ENCODE peak calls at places on chromosomes 1 and 21, in ten cellular contexts. One of them, this sample, is unnamed.

GRCh38 chr1:55375617-55376258 is 160.6 kb upstream of the USP24 start:
- DNase-seq in AG10803: peak
- DNase-seq in right lobe of liver: no peak
- DNase-seq in MV-4-11: peak
- DNase-seq in fibroblast of pulmonary artery: peak
- DNase-seq in epithelial cell of esophagus: peak
- DNase-seq in neural progenitor cell: peak
- DNase-seq in HEK293T: peak
- DNase-seq in NCI-H1694: peak
- DNase-seq in T-helper 2 cell: no peak
- DNase-seq in this sample: peak

GRCh38 chr1:207336559-207337467 is 15.3 kb downstream of the CD55 start:
- DNase-seq in AG10803: no peak
- DNase-seq in neural progenitor cell: no peak
- DNase-seq in MV-4-11: peak
- DNase-seq in T-helper 2 cell: peak
- DNase-seq in epithelial cell of esophagus: peak
- DNase-seq in HEK293T: no peak
- DNase-seq in right lobe of liver: no peak
- DNase-seq in NCI-H1694: no peak
- DNase-seq in fibroblast of pulmonary artery: no peak
- DNase-seq in this sample: no peak

GRCh38 chr1:10211805-10212405 is 1.5 kb downstream of the KIF1B start:
- DNase-seq in epithelial cell of esophagus: peak
- DNase-seq in T-helper 2 cell: no peak
- DNase-seq in right lobe of liver: no peak
- DNase-seq in NCI-H1694: no peak
- DNase-seq in neural progenitor cell: no peak
- DNase-seq in HEK293T: no peak
- DNase-seq in fibroblast of pulmonary artery: no peak
- DNase-seq in AG10803: no peak
- DNase-seq in MV-4-11: no peak
- DNase-seq in this sample: no peak

GRCh38 chr1:244099258-244099930 is 48.3 kb downstream of the ZBTB18 start:
- DNase-seq in HEK293T: no peak
- DNase-seq in T-helper 2 cell: no peak
- DNase-seq in AG10803: no peak
- DNase-seq in fibroblast of pulmonary artery: no peak
- DNase-seq in neural progenitor cell: no peak
- DNase-seq in epithelial cell of esophagus: peak
- DNase-seq in MV-4-11: no peak
- DNase-seq in right lobe of liver: no peak
- DNase-seq in NCI-H1694: no peak
- DNase-seq in this sample: no peak

GRCh38 chr1:151199860-151200581 is 1.7 kb downstream of the PIP5K1A start:
- DNase-seq in fibroblast of pulmonary artery: peak
- DNase-seq in HEK293T: no peak
- DNase-seq in T-helper 2 cell: no peak
- DNase-seq in AG10803: peak
- DNase-seq in NCI-H1694: no peak
- DNase-seq in neural progenitor cell: no peak
- DNase-seq in right lobe of liver: no peak
- DNase-seq in MV-4-11: peak
- DNase-seq in epithelial cell of esophagus: peak
- DNase-seq in this sample: peak

GRCh38 chr1:55376894-55377293 is 161.7 kb upstream of the USP24 start:
- DNase-seq in epithelial cell of esophagus: no peak
- DNase-seq in MV-4-11: no peak
- DNase-seq in NCI-H1694: no peak
- DNase-seq in fibroblast of pulmonary artery: no peak
- DNase-seq in HEK293T: no peak
- DNase-seq in right lobe of liver: no peak
- DNase-seq in neural progenitor cell: no peak
- DNase-seq in AG10803: no peak
- DNase-seq in T-helper 2 cell: no peak
- DNase-seq in this sample: no peak

GRCh38 chr1:182484531-182485257 is 34.7 kb downstream of the RGSL1 start:
- DNase-seq in HEK293T: peak
- DNase-seq in fibroblast of pulmonary artery: no peak
- DNase-seq in AG10803: no peak
- DNase-seq in T-helper 2 cell: no peak
- DNase-seq in epithelial cell of esophagus: peak
- DNase-seq in neural progenitor cell: peak
- DNase-seq in NCI-H1694: peak
- DNase-seq in right lobe of liver: no peak
- DNase-seq in MV-4-11: peak
- DNase-seq in this sample: no peak

GRCh38 chr1:94527447-94528031 is 14.0 kb downstream of the F3 start:
- DNase-seq in epithelial cell of esophagus: peak
- DNase-seq in HEK293T: no peak
- DNase-seq in NCI-H1694: no peak
- DNase-seq in T-helper 2 cell: no peak
- DNase-seq in right lobe of liver: no peak
- DNase-seq in MV-4-11: peak
- DNase-seq in neural progenitor cell: peak
- DNase-seq in AG10803: peak
- DNase-seq in fibroblast of pulmonary artery: no peak
- DNase-seq in this sample: peak

GRCh38 chr1:175338447-175339135 is 146.0 kb upstream of the KIAA0040 start:
- DNase-seq in right lobe of liver: no peak
- DNase-seq in MV-4-11: no peak
- DNase-seq in fibroblast of pulmonary artery: no peak
- DNase-seq in T-helper 2 cell: peak
- DNase-seq in NCI-H1694: peak
- DNase-seq in AG10803: no peak
- DNase-seq in HEK293T: peak
- DNase-seq in epithelial cell of esophagus: peak
- DNase-seq in neural progenitor cell: peak
- DNase-seq in this sample: no peak

GRCh38 chr1:156394835-156395461 is 25.9 kb downstream of the RHBG start:
- DNase-seq in neural progenitor cell: no peak
- DNase-seq in T-helper 2 cell: no peak
- DNase-seq in HEK293T: no peak
- DNase-seq in MV-4-11: peak
- DNase-seq in fibroblast of pulmonary artery: no peak
- DNase-seq in NCI-H1694: no peak
- DNase-seq in right lobe of liver: no peak
- DNase-seq in epithelial cell of esophagus: peak
- DNase-seq in AG10803: no peak
- DNase-seq in this sample: no peak

GRCh38 chr1:161085165-161085564 is 4.2 kb downstream of the NECTIN4 start:
- DNase-seq in NCI-H1694: no peak
- DNase-seq in neural progenitor cell: peak
- DNase-seq in HEK293T: no peak
- DNase-seq in fibroblast of pulmonary artery: no peak
- DNase-seq in right lobe of liver: no peak
- DNase-seq in MV-4-11: no peak
- DNase-seq in epithelial cell of esophagus: peak
- DNase-seq in AG10803: no peak
- DNase-seq in T-helper 2 cell: no peak
- DNase-seq in this sample: peak

GRCh38 chr1:20830378-20830777 is 43.3 kb upstream of the HP1BP3 start:
- DNase-seq in AG10803: no peak
- DNase-seq in right lobe of liver: no peak
- DNase-seq in fibroblast of pulmonary artery: no peak
- DNase-seq in MV-4-11: no peak
- DNase-seq in T-helper 2 cell: no peak
- DNase-seq in NCI-H1694: no peak
- DNase-seq in neural progenitor cell: no peak
- DNase-seq in HEK293T: no peak
- DNase-seq in epithelial cell of esophagus: no peak
- DNase-seq in this sample: no peak

GRCh38 chr1:143717434-143717833 is 254.4 kb downstream of the FAM72C start:
- DNase-seq in AG10803: no peak
- DNase-seq in neural progenitor cell: no peak
- DNase-seq in fibroblast of pulmonary artery: no peak
- DNase-seq in T-helper 2 cell: no peak
- DNase-seq in NCI-H1694: no peak
- DNase-seq in MV-4-11: no peak
- DNase-seq in right lobe of liver: no peak
- DNase-seq in HEK293T: no peak
- DNase-seq in epithelial cell of esophagus: no peak
- DNase-seq in this sample: no peak

GRCh38 chr1:236200925-236201324 is 58.6 kb downstream of the GPR137B start:
- DNase-seq in T-helper 2 cell: no peak
- DNase-seq in AG10803: no peak
- DNase-seq in HEK293T: no peak
- DNase-seq in NCI-H1694: no peak
- DNase-seq in epithelial cell of esophagus: no peak
- DNase-seq in neural progenitor cell: no peak
- DNase-seq in fibroblast of pulmonary artery: no peak
- DNase-seq in right lobe of liver: no peak
- DNase-seq in MV-4-11: no peak
- DNase-seq in this sample: no peak

GRCh38 chr1:178530037-178530402 is 17.1 kb downstream of the TEX35 start:
- DNase-seq in AG10803: peak
- DNase-seq in epithelial cell of esophagus: peak
- DNase-seq in MV-4-11: no peak
- DNase-seq in HEK293T: no peak
- DNase-seq in T-helper 2 cell: no peak
- DNase-seq in right lobe of liver: no peak
- DNase-seq in neural progenitor cell: no peak
- DNase-seq in NCI-H1694: no peak
- DNase-seq in fibroblast of pulmonary artery: peak
- DNase-seq in this sample: peak

GRCh38 chr1:161743231-161743630 is 6.4 kb upstream of the DUSP12 start:
- DNase-seq in epithelial cell of esophagus: peak
- DNase-seq in right lobe of liver: no peak
- DNase-seq in HEK293T: no peak
- DNase-seq in fibroblast of pulmonary artery: peak
- DNase-seq in AG10803: no peak
- DNase-seq in NCI-H1694: no peak
- DNase-seq in T-helper 2 cell: no peak
- DNase-seq in neural progenitor cell: no peak
- DNase-seq in MV-4-11: no peak
- DNase-seq in this sample: no peak

GRCh38 chr1:61397915-61398314 is 315.6 kb downstream of the NFIA start:
- DNase-seq in HEK293T: no peak
- DNase-seq in right lobe of liver: no peak
- DNase-seq in MV-4-11: no peak
- DNase-seq in T-helper 2 cell: no peak
- DNase-seq in neural progenitor cell: no peak
- DNase-seq in fibroblast of pulmonary artery: no peak
- DNase-seq in epithelial cell of esophagus: no peak
- DNase-seq in NCI-H1694: no peak
- DNase-seq in AG10803: no peak
- DNase-seq in this sample: peak

GRCh38 chr1:147434926-147435325 is 106.4 kb upstream of the BCL9 start:
- DNase-seq in neural progenitor cell: no peak
- DNase-seq in HEK293T: no peak
- DNase-seq in AG10803: no peak
- DNase-seq in MV-4-11: no peak
- DNase-seq in epithelial cell of esophagus: no peak
- DNase-seq in NCI-H1694: no peak
- DNase-seq in fibroblast of pulmonary artery: no peak
- DNase-seq in right lobe of liver: no peak
- DNase-seq in T-helper 2 cell: no peak
- DNase-seq in this sample: no peak

GRCh38 chr1:109282497-109282951 is 421 bp downstream of the PSRC1 start:
- DNase-seq in HEK293T: no peak
- DNase-seq in T-helper 2 cell: no peak
- DNase-seq in fibroblast of pulmonary artery: no peak
- DNase-seq in NCI-H1694: no peak
- DNase-seq in epithelial cell of esophagus: no peak
- DNase-seq in AG10803: no peak
- DNase-seq in right lobe of liver: no peak
- DNase-seq in neural progenitor cell: no peak
- DNase-seq in MV-4-11: no peak
- DNase-seq in this sample: no peak

GRCh38 chr21:38843379-38843778 is 37.6 kb downstream of the ETS2 start:
- DNase-seq in epithelial cell of esophagus: no peak
- DNase-seq in AG10803: no peak
- DNase-seq in right lobe of liver: no peak
- DNase-seq in fibroblast of pulmonary artery: no peak
- DNase-seq in HEK293T: no peak
- DNase-seq in neural progenitor cell: no peak
- DNase-seq in T-helper 2 cell: no peak
- DNase-seq in MV-4-11: no peak
- DNase-seq in NCI-H1694: no peak
- DNase-seq in this sample: no peak

GRCh38 chr1:204523605-204524215 is 7.5 kb downstream of the MDM4 start:
- DNase-seq in NCI-H1694: no peak
- DNase-seq in neural progenitor cell: no peak
- DNase-seq in T-helper 2 cell: no peak
- DNase-seq in right lobe of liver: no peak
- DNase-seq in epithelial cell of esophagus: peak
- DNase-seq in MV-4-11: no peak
- DNase-seq in fibroblast of pulmonary artery: no peak
- DNase-seq in HEK293T: no peak
- DNase-seq in AG10803: no peak
- DNase-seq in this sample: no peak

GRCh38 chr1:55064861-55065263 is 25.5 kb downstream of the PCSK9 start:
- DNase-seq in NCI-H1694: peak
- DNase-seq in MV-4-11: no peak
- DNase-seq in epithelial cell of esophagus: peak
- DNase-seq in right lobe of liver: no peak
- DNase-seq in fibroblast of pulmonary artery: peak
- DNase-seq in T-helper 2 cell: no peak
- DNase-seq in HEK293T: no peak
- DNase-seq in neural progenitor cell: no peak
- DNase-seq in AG10803: peak
- DNase-seq in this sample: peak

GRCh38 chr1:8705104-8705503 is 112.3 kb downstream of the RERE start:
- DNase-seq in NCI-H1694: no peak
- DNase-seq in MV-4-11: no peak
- DNase-seq in AG10803: no peak
- DNase-seq in neural progenitor cell: no peak
- DNase-seq in epithelial cell of esophagus: peak
- DNase-seq in T-helper 2 cell: no peak
- DNase-seq in HEK293T: no peak
- DNase-seq in right lobe of liver: no peak
- DNase-seq in fibroblast of pulmonary artery: no peak
- DNase-seq in this sample: no peak

GRCh38 chr1:30768830-30769718 is 11.5 kb upstream of the LAPTM5 start:
- DNase-seq in T-helper 2 cell: no peak
- DNase-seq in epithelial cell of esophagus: no peak
- DNase-seq in AG10803: no peak
- DNase-seq in neural progenitor cell: no peak
- DNase-seq in HEK293T: no peak
- DNase-seq in fibroblast of pulmonary artery: peak
- DNase-seq in right lobe of liver: peak
- DNase-seq in NCI-H1694: no peak
- DNase-seq in MV-4-11: no peak
- DNase-seq in this sample: peak

GRCh38 chr1:99855914-99856450 is 5.8 kb downstream of the AGL start:
- DNase-seq in MV-4-11: no peak
- DNase-seq in neural progenitor cell: no peak
- DNase-seq in epithelial cell of esophagus: no peak
- DNase-seq in T-helper 2 cell: no peak
- DNase-seq in fibroblast of pulmonary artery: no peak
- DNase-seq in right lobe of liver: no peak
- DNase-seq in NCI-H1694: no peak
- DNase-seq in AG10803: no peak
- DNase-seq in HEK293T: no peak
- DNase-seq in this sample: no peak

GRCh38 chr1:23980725-23981063 is 567 bp upstream of the SRSF10 start:
- DNase-seq in MV-4-11: no peak
- DNase-seq in HEK293T: peak
- DNase-seq in right lobe of liver: no peak
- DNase-seq in epithelial cell of esophagus: peak
- DNase-seq in T-helper 2 cell: no peak
- DNase-seq in AG10803: peak
- DNase-seq in neural progenitor cell: peak
- DNase-seq in NCI-H1694: no peak
- DNase-seq in fibroblast of pulmonary artery: no peak
- DNase-seq in this sample: peak

GRCh38 chr1:151871284-151872030 is 17.9 kb upstream of the THEM5 start:
- DNase-seq in HEK293T: no peak
- DNase-seq in epithelial cell of esophagus: no peak
- DNase-seq in NCI-H1694: no peak
- DNase-seq in fibroblast of pulmonary artery: no peak
- DNase-seq in neural progenitor cell: no peak
- DNase-seq in MV-4-11: no peak
- DNase-seq in AG10803: no peak
- DNase-seq in right lobe of liver: no peak
- DNase-seq in T-helper 2 cell: no peak
- DNase-seq in this sample: no peak

GRCh38 chr1:206082831-206083695 is 30.1 kb downstream of the RHEX start:
- DNase-seq in T-helper 2 cell: no peak
- DNase-seq in AG10803: no peak
- DNase-seq in fibroblast of pulmonary artery: no peak
- DNase-seq in MV-4-11: peak
- DNase-seq in HEK293T: no peak
- DNase-seq in epithelial cell of esophagus: no peak
- DNase-seq in NCI-H1694: no peak
- DNase-seq in neural progenitor cell: no peak
- DNase-seq in right lobe of liver: no peak
- DNase-seq in this sample: no peak

This sample was measured in fibroblast of villous mesenchyme.